ENCODE peak calls at places on chromosomes 11 and 22, in six cellular contexts. One of them, this sample, is unnamed.

GRCh38 chr11:13189561-13190435 is 87.8 kb upstream of the BMAL1 start:
- DNase-seq in neuronal stem cell: no peak
- DNase-seq in mesenchymal stem cell: no peak
- DNase-seq in trophoblast cell: no peak
- DNase-seq in IMR-90: no peak
- DNase-seq in H9: no peak
- DNase-seq in this sample: no peak

GRCh38 chr11:59847620-59848019 is 2.3 kb upstream of the CBLIF start:
- DNase-seq in mesenchymal stem cell: no peak
- DNase-seq in H9: no peak
- DNase-seq in IMR-90: no peak
- DNase-seq in neuronal stem cell: no peak
- DNase-seq in trophoblast cell: no peak
- DNase-seq in this sample: no peak

GRCh38 chr11:34266090-34266912 is 91.5 kb downstream of the ABTB2 start:
- DNase-seq in trophoblast cell: no peak
- DNase-seq in IMR-90: peak; percentile 95
- DNase-seq in neuronal stem cell: no peak
- DNase-seq in mesenchymal stem cell: peak; percentile 70
- DNase-seq in H9: no peak
- DNase-seq in this sample: no peak

GRCh38 chr22:32542332-32543019 is 67.9 kb downstream of the FBXO7 start:
- DNase-seq in neuronal stem cell: no peak
- DNase-seq in H9: no peak
- DNase-seq in IMR-90: no peak
- DNase-seq in mesenchymal stem cell: no peak
- DNase-seq in trophoblast cell: no peak
- DNase-seq in this sample: no peak

GRCh38 chr11:45079943-45080719 is 66.3 kb upstream of the PRDM11 start:
- DNase-seq in IMR-90: no peak
- DNase-seq in trophoblast cell: no peak
- DNase-seq in H9: no peak
- DNase-seq in neuronal stem cell: no peak
- DNase-seq in mesenchymal stem cell: no peak
- DNase-seq in this sample: no peak

GRCh38 chr22:46084943-46085830 is 65.1 kb upstream of the PPARA start:
- DNase-seq in neuronal stem cell: no peak
- DNase-seq in H9: no peak
- DNase-seq in trophoblast cell: no peak
- DNase-seq in mesenchymal stem cell: no peak
- DNase-seq in IMR-90: no peak
- DNase-seq in this sample: no peak

GRCh38 chr11:32829680-32830412 is at the start of gene PRRG4:
- DNase-seq in mesenchymal stem cell: no peak
- DNase-seq in trophoblast cell: peak; percentile 90
- DNase-seq in H9: peak; percentile 63
- DNase-seq in neuronal stem cell: peak; percentile 32
- DNase-seq in IMR-90: peak; percentile 16
- DNase-seq in this sample: no peak

GRCh38 chr22:17835256-17835655 is 61.0 kb upstream of the BID start:
- DNase-seq in IMR-90: no peak
- DNase-seq in neuronal stem cell: no peak
- DNase-seq in H9: no peak
- DNase-seq in mesenchymal stem cell: no peak
- DNase-seq in trophoblast cell: no peak
- DNase-seq in this sample: no peak

GRCh38 chr11:120197254-120197891 is 13.5 kb upstream of the OAF start:
- DNase-seq in H9: peak; percentile 56
- DNase-seq in mesenchymal stem cell: no peak
- DNase-seq in trophoblast cell: no peak
- DNase-seq in neuronal stem cell: no peak
- DNase-seq in IMR-90: no peak
- DNase-seq in this sample: no peak

GRCh38 chr11:35330924-35331323 is 88.4 kb downstream of the SLC1A2 start:
- DNase-seq in mesenchymal stem cell: no peak
- DNase-seq in neuronal stem cell: no peak
- DNase-seq in IMR-90: no peak
- DNase-seq in H9: no peak
- DNase-seq in trophoblast cell: no peak
- DNase-seq in this sample: no peak

GRCh38 chr11:103652013-103652412 is 384.4 kb upstream of the DDI1 start:
- DNase-seq in IMR-90: peak; percentile 20
- DNase-seq in neuronal stem cell: no peak
- DNase-seq in H9: no peak
- DNase-seq in trophoblast cell: peak; percentile 40
- DNase-seq in mesenchymal stem cell: peak; percentile 23
- DNase-seq in this sample: no peak

GRCh38 chr11:122232985-122233384 is 117.0 kb upstream of the BLID start:
- DNase-seq in neuronal stem cell: no peak
- DNase-seq in IMR-90: no peak
- DNase-seq in mesenchymal stem cell: no peak
- DNase-seq in trophoblast cell: no peak
- DNase-seq in H9: no peak
- DNase-seq in this sample: no peak

GRCh38 chr11:46161201-46161600 is 39.9 kb upstream of the PHF21A start:
- DNase-seq in IMR-90: no peak
- DNase-seq in mesenchymal stem cell: no peak
- DNase-seq in trophoblast cell: peak; percentile 5
- DNase-seq in H9: no peak
- DNase-seq in neuronal stem cell: no peak
- DNase-seq in this sample: no peak

GRCh38 chr11:109123811-109124787 is 297.9 kb upstream of the C11orf87 start:
- DNase-seq in trophoblast cell: no peak
- DNase-seq in mesenchymal stem cell: no peak
- DNase-seq in neuronal stem cell: no peak
- DNase-seq in IMR-90: peak; percentile 4
- DNase-seq in H9: peak; percentile 47
- DNase-seq in this sample: no peak

GRCh38 chr11:688681-689080 is 6.3 kb downstream of the DEAF1 start:
- DNase-seq in trophoblast cell: no peak
- DNase-seq in mesenchymal stem cell: no peak
- DNase-seq in H9: no peak
- DNase-seq in IMR-90: no peak
- DNase-seq in neuronal stem cell: no peak
- DNase-seq in this sample: no peak

GRCh38 chr22:20624161-20624616 is 116.8 kb downstream of the MED15 start:
- DNase-seq in neuronal stem cell: no peak
- DNase-seq in H9: no peak
- DNase-seq in IMR-90: peak; percentile 31
- DNase-seq in trophoblast cell: no peak
- DNase-seq in mesenchymal stem cell: peak; percentile 4
- DNase-seq in this sample: no peak
- H3K14ac ChIP-seq in neuronal stem cell: no peak overlapping the region
- H3K14ac ChIP-seq in H9: no peak overlapping the region
- H3K14ac ChIP-seq in IMR-90: no peak overlapping the region
- H3K14ac ChIP-seq in trophoblast cell: no peak overlapping the region
- H3K14ac ChIP-seq in mesenchymal stem cell: no peak overlapping the region
- H3K14ac ChIP-seq in this sample: no peak overlapping the region

GRCh38 chr22:43488031-43488892 is 76.4 kb downstream of the MPPED1 start:
- DNase-seq in H9: no peak
- DNase-seq in neuronal stem cell: no peak
- DNase-seq in IMR-90: no peak
- DNase-seq in trophoblast cell: no peak
- DNase-seq in mesenchymal stem cell: no peak
- DNase-seq in this sample: no peak

GRCh38 chr22:43490311-43490710 is 78.5 kb downstream of the MPPED1 start:
- DNase-seq in IMR-90: no peak
- DNase-seq in mesenchymal stem cell: no peak
- DNase-seq in neuronal stem cell: no peak
- DNase-seq in H9: no peak
- DNase-seq in trophoblast cell: no peak
- DNase-seq in this sample: no peak

GRCh38 chr22:43487311-43488030 is 75.7 kb downstream of the MPPED1 start:
- DNase-seq in mesenchymal stem cell: no peak
- DNase-seq in neuronal stem cell: no peak
- DNase-seq in trophoblast cell: no peak
- DNase-seq in H9: no peak
- DNase-seq in IMR-90: no peak
- DNase-seq in this sample: no peak

GRCh38 chr22:43491177-43491576 is 79.4 kb downstream of the MPPED1 start:
- DNase-seq in H9: no peak
- DNase-seq in mesenchymal stem cell: no peak
- DNase-seq in IMR-90: no peak
- DNase-seq in trophoblast cell: no peak
- DNase-seq in neuronal stem cell: no peak
- DNase-seq in this sample: no peak

GRCh38 chr22:43488937-43489336 is 77.1 kb downstream of the MPPED1 start:
- DNase-seq in trophoblast cell: no peak
- DNase-seq in neuronal stem cell: no peak
- DNase-seq in H9: no peak
- DNase-seq in mesenchymal stem cell: no peak
- DNase-seq in IMR-90: no peak
- DNase-seq in this sample: no peak
- H3K14ac ChIP-seq in trophoblast cell: no peak overlapping the region
- H3K14ac ChIP-seq in neuronal stem cell: peak overlapping the region; percentile 58
- H3K14ac ChIP-seq in H9: no peak overlapping the region
- H3K14ac ChIP-seq in mesenchymal stem cell: no peak overlapping the region
- H3K14ac ChIP-seq in IMR-90: no peak overlapping the region
- H3K14ac ChIP-seq in this sample: no peak overlapping the region

GRCh38 chr11:119120639-119121007 is 757 bp upstream of the HINFP start:
- DNase-seq in neuronal stem cell: peak; percentile 24
- DNase-seq in mesenchymal stem cell: no peak
- DNase-seq in H9: no peak
- DNase-seq in trophoblast cell: no peak
- DNase-seq in IMR-90: peak; percentile 70
- DNase-seq in this sample: no peak
- H3K14ac ChIP-seq in neuronal stem cell: no peak overlapping the region
- H3K14ac ChIP-seq in mesenchymal stem cell: no peak overlapping the region
- H3K14ac ChIP-seq in H9: no peak overlapping the region
- H3K14ac ChIP-seq in trophoblast cell: no peak overlapping the region
- H3K14ac ChIP-seq in IMR-90: peak overlapping the region; percentile 91
- H3K14ac ChIP-seq in this sample: no peak overlapping the region

GRCh38 chr11:123404626-123405025 is 25.4 kb upstream of the GRAMD1B start:
- DNase-seq in neuronal stem cell: no peak
- DNase-seq in IMR-90: no peak
- DNase-seq in mesenchymal stem cell: no peak
- DNase-seq in trophoblast cell: no peak
- DNase-seq in H9: no peak
- DNase-seq in this sample: no peak

GRCh38 chr11:123407996-123408597 is 22.0 kb upstream of the GRAMD1B start:
- DNase-seq in IMR-90: no peak
- DNase-seq in neuronal stem cell: peak; percentile 43
- DNase-seq in H9: no peak
- DNase-seq in mesenchymal stem cell: no peak
- DNase-seq in trophoblast cell: no peak
- DNase-seq in this sample: no peak

GRCh38 chr11:123406441-123407123 is 23.5 kb upstream of the GRAMD1B start:
- DNase-seq in trophoblast cell: no peak
- DNase-seq in IMR-90: no peak
- DNase-seq in neuronal stem cell: no peak
- DNase-seq in mesenchymal stem cell: no peak
- DNase-seq in H9: no peak
- DNase-seq in this sample: no peak

GRCh38 chr11:123407124-123407995 is 22.7 kb upstream of the GRAMD1B start:
- DNase-seq in trophoblast cell: peak; percentile 89
- DNase-seq in IMR-90: peak; percentile 78
- DNase-seq in mesenchymal stem cell: peak; percentile 63
- DNase-seq in H9: peak; percentile 83
- DNase-seq in neuronal stem cell: peak; percentile 62
- DNase-seq in this sample: peak; percentile 56

DNA sequence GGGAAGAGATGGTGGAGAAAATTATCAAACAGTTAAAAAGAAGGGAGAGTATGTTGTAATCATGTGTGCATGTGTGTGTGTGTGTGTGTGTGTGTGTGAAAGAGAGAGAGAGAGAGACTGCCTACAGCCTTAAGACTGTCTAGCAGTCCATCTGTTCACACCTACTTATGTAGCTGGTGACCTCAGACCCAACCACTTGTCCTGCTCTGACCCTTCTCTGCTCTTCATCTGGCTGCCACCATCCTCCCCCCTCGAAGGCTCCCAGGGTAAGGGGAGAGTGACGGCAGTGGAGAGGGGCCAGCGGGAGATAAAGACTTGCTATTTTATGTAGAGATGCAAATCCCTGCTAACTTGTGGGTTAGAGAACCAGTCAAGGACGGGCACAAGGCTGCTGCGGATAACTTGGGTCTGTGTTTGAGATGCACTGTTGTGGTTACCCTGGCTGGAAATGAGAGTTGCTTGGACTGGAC is 24.9 kb upstream of the GRAMD1B start:
- DNase-seq in IMR-90: no peak
- DNase-seq in trophoblast cell: no peak
- DNase-seq in mesenchymal stem cell: peak; percentile 16
- DNase-seq in neuronal stem cell: no peak
- DNase-seq in H9: no peak
- DNase-seq in this sample: no peak
- H3K14ac ChIP-seq in IMR-90: no peak overlapping the region
- H3K14ac ChIP-seq in trophoblast cell: no peak overlapping the region
- H3K14ac ChIP-seq in mesenchymal stem cell: no peak overlapping the region
- H3K14ac ChIP-seq in neuronal stem cell: no peak overlapping the region
- H3K14ac ChIP-seq in H9: no peak overlapping the region
- H3K14ac ChIP-seq in this sample: no peak overlapping the region

GRCh38 chr11:70005107-70005818 is 72.9 kb upstream of the ANO1 start:
- DNase-seq in neuronal stem cell: no peak
- DNase-seq in mesenchymal stem cell: peak; percentile 86
- DNase-seq in trophoblast cell: no peak
- DNase-seq in H9: no peak
- DNase-seq in IMR-90: peak; percentile 96
- DNase-seq in this sample: no peak
- H3K14ac ChIP-seq in neuronal stem cell: no peak overlapping the region
- H3K14ac ChIP-seq in mesenchymal stem cell: no peak overlapping the region
- H3K14ac ChIP-seq in trophoblast cell: no peak overlapping the region
- H3K14ac ChIP-seq in H9: no peak overlapping the region
- H3K14ac ChIP-seq in IMR-90: peak overlapping the region; percentile 95
- H3K14ac ChIP-seq in this sample: no peak overlapping the region

GRCh38 chr11:72292106-72292790 is 48.3 kb upstream of the PHOX2A start:
- DNase-seq in H9: no peak
- DNase-seq in IMR-90: no peak
- DNase-seq in neuronal stem cell: no peak
- DNase-seq in trophoblast cell: no peak
- DNase-seq in mesenchymal stem cell: no peak
- DNase-seq in this sample: peak; percentile 33
- H3K14ac ChIP-seq in H9: no peak overlapping the region
- H3K14ac ChIP-seq in IMR-90: no peak overlapping the region
- H3K14ac ChIP-seq in neuronal stem cell: no peak overlapping the region
- H3K14ac ChIP-seq in trophoblast cell: peak overlapping the region; percentile 13
- H3K14ac ChIP-seq in mesenchymal stem cell: no peak overlapping the region
- H3K14ac ChIP-seq in this sample: no peak overlapping the region

GRCh38 chr22:38609371-38609770 is 39.4 kb upstream of the DMC1 start:
- DNase-seq in IMR-90: no peak
- DNase-seq in trophoblast cell: no peak
- DNase-seq in neuronal stem cell: no peak
- DNase-seq in H9: no peak
- DNase-seq in mesenchymal stem cell: no peak
- DNase-seq in this sample: no peak
- H3K14ac ChIP-seq in IMR-90: no peak overlapping the region
- H3K14ac ChIP-seq in trophoblast cell: no peak overlapping the region
- H3K14ac ChIP-seq in neuronal stem cell: no peak overlapping the region
- H3K14ac ChIP-seq in H9: no peak overlapping the region
- H3K14ac ChIP-seq in mesenchymal stem cell: no peak overlapping the region
- H3K14ac ChIP-seq in this sample: no peak overlapping the region

GRCh38 chr11:125892071-125892470 is 4.6 kb downstream of the HYLS1 start:
- DNase-seq in trophoblast cell: no peak
- DNase-seq in neuronal stem cell: no peak
- DNase-seq in mesenchymal stem cell: no peak
- DNase-seq in H9: no peak
- DNase-seq in IMR-90: peak; percentile 75
- DNase-seq in this sample: no peak
- H3K14ac ChIP-seq in trophoblast cell: no peak overlapping the region
- H3K14ac ChIP-seq in neuronal stem cell: no peak overlapping the region
- H3K14ac ChIP-seq in mesenchymal stem cell: no peak overlapping the region
- H3K14ac ChIP-seq in H9: no peak overlapping the region
- H3K14ac ChIP-seq in IMR-90: no peak overlapping the region
- H3K14ac ChIP-seq in this sample: no peak overlapping the region

This sample was measured in H1.